ENCODE peak calls at places on chromosome 9, in ten cellular contexts. F is transverse colon, Z is OCI-LY7, P is heart left ventricle, E is A549, B is psoas muscle, C is tibial artery, I is HL-60, R is left lung, O is adrenal gland. T is an unnamed sample.

GRCh38 chr9:112754578-112754977 is 4.0 kb downstream of the SNX30 start:
- DNase-seq in I (no peak), F (no peak), O (no peak), R (no peak), Z (peak), P (no peak), E (no peak), C (no peak), B (no peak), T (no peak)

GRCh38 chr9:68501159-68501506 is 39.5 kb downstream of the TMEM252 start:
- DNase-seq in I (no peak), B (no peak), C (no peak), R (no peak), Z (no peak), P (no peak), F (no peak), E (no peak), O (no peak), T (no peak)

GRCh38 chr9:114207845-114208244 is 52.5 kb downstream of the COL27A1 start:
- DNase-seq in O (no peak), B (peak), I (no peak), P (no peak), R (no peak), E (no peak), F (no peak), Z (no peak), C (no peak), T (no peak)

GRCh38 chr9:82367016-82367415 is 378.4 kb downstream of the SPATA31D1 start:
- DNase-seq in E (no peak), O (no peak), B (no peak), I (no peak), C (no peak), Z (no peak), R (no peak), P (no peak), F (no peak), T (no peak)

GRCh38 chr9:32755730-32756129 is 27.6 kb upstream of the TMEM215 start:
- DNase-seq in F (no peak), I (no peak), E (no peak), R (no peak), B (no peak), P (no peak), O (no peak), Z (no peak), C (no peak), T (no peak)

GRCh38 chr9:70034292-70034711 is 9.3 kb upstream of the MAMDC2 start:
- DNase-seq in O (no peak), R (no peak), I (no peak), Z (no peak), F (no peak), E (no peak), P (no peak), B (no peak), C (no peak), T (no peak)

GRCh38 chr9:126474201-126474765 is 139.4 kb upstream of the LMX1B start:
- DNase-seq in C (no peak), Z (no peak), I (no peak), E (no peak), R (no peak), F (no peak), B (no peak), O (no peak), P (no peak), T (no peak)

GRCh38 chr9:114697951-114698351 is 16.0 kb upstream of the TEX48 start:
- DNase-seq in F (no peak), Z (no peak), O (no peak), C (no peak), I (no peak), B (no peak), R (no peak), E (no peak), P (no peak), T (no peak)

GRCh38 chr9:114969269-114969668 is 38.9 kb upstream of the TNFSF8 start:
- DNase-seq in I (no peak), R (no peak), O (no peak), C (no peak), Z (no peak), E (no peak), B (no peak), F (no peak), P (no peak), T (no peak)

GRCh38 chr9:79015951-79016350 is 555.8 kb upstream of the TLE4 start:
- DNase-seq in B (no peak), P (no peak), C (no peak), F (no peak), E (no peak), I (no peak), R (no peak), O (no peak), Z (no peak), T (no peak)

GRCh38 chr9:111483419-111483861 is 743 bp downstream of the ECPAS start:
- DNase-seq in Z (peak), C (peak), O (no peak), B (no peak), F (peak), P (peak), E (no peak), I (no peak), R (no peak), T (peak)

GRCh38 chr9:17462869-17463464 is 115.9 kb upstream of the SH3GL2 start:
- DNase-seq in C (no peak), P (no peak), Z (peak), B (no peak), F (peak), R (no peak), O (peak), E (peak), I (peak), T (no peak)

DNA sequence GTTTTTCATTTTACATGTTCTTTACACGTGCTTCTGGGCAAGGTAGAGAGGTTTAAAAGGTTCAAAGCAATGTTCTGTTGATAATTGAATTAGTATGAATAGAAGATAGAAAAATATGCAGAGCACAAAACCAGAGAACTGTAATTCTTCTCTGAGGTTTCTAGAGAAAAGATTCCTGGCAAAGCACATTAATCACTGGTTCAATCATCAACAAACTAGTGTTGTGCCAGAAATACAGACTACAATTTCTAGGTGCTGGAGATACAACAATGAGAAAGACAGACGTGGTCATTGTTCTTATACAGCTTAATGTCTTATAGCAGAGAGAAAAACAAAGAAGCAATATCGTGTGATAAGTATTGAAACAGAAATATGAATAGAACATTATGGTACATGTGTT is 25.5 kb downstream of the MEGF9 start:
- DNase-seq in E (no peak), O (no peak), Z (no peak), I (no peak), P (no peak), C (no peak), R (no peak), B (no peak), F (no peak), T (no peak)
- H3K27ac ChIP-seq in E (peak), O (no peak), Z (no peak), I (no peak), P (no peak), C (no peak), R (no peak), B (no peak), F (no peak), T (peak)

DNA sequence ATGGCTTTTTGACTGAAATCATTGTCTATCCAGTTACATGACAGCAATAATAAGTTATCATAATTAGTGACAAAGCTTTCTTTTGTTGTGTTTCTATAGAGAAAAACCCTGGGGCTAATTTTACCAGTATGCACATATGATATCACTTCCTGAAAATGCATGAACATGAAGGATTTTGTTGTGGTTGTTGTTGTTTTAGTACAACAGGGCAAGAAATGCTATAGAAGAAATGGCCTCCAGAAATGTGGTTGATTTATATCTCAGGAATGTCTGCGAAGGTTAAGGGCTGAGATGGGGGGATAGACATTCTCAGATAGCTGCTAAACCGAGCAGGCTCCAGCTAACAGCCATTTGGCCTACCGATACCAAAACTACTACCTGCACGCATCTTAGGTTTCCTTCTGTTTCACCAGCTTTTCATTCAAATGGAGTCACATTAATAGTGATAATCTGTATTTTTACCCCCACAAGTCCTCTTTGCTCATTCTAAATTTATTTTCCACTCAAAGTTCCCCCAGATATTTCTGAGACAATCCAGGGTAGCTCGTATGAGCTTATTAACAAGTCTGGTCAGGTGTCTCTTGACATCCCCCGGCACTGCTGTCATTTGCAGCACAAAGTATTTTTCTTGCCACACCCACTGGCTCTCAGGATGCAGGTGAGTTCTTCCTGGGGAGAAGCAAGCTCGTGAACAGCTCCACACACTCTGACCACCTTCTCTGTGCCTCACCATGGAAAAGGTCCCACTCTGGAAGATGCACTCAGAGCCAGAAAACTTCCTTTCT is 232.4 kb upstream of the GAS1 start:
- DNase-seq in P (no peak), Z (no peak), R (no peak), O (no peak), E (no peak), I (no peak), B (no peak), C (no peak), F (no peak), T (no peak)
- TF ChIP-seq CTCF in P (no peak), Z (no peak), R (no peak), O (no peak), E (no peak), I (no peak), B (no peak), C (no peak), F (no peak), T (no peak)

DNA sequence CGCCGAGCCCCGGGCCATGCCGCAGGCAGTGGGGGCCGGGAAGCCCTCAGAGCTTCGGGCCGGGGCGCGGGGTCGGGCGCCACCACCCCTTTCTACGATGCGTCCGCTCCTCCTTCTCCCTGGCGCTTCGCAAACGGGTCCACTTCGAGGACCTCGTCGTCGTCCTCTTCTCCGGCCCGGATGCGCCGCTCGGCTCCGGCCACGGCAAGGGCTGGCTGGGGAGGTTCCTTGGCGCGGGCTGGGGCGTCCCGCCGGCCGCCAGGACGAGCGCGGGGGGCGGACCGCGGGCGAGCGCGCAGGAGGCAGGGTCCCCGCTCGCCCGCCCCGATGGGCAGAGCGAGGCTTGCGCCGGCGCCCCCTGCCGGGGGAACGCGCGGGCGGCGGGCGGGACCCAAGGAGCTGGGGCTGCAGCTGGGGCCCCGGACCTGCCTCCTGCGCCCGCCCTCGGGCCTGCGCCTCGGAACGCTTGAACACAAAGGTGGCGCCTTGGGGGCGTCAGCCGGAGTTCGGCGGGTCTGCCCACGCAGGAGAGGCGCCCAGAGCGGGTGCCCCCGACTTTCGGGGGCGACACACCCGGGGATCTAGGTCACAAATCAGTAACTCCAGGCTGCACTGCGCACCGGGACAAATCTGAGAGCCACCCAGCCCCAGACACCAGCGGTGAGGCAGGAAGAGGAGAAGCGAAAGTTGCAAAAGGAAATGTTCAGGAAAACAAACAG is at the start of gene ROR2:
- DNase-seq in I (peak), E (peak), B (peak), O (peak), F (peak), R (peak), P (peak), C (peak), Z (no peak), T (no peak)
- H3K27ac ChIP-seq in I (no peak), E (no peak), B (no peak), O (peak), F (peak), R (peak), P (no peak), C (no peak), Z (no peak), T (no peak)

GRCh38 chr9:6911901-6912650 is 154.3 kb downstream of the KDM4C start:
- DNase-seq in F (no peak), I (no peak), R (no peak), O (no peak), C (no peak), B (no peak), E (no peak), Z (peak), P (no peak), T (no peak)

GRCh38 chr9:6909186-6909585 is 151.4 kb downstream of the KDM4C start:
- DNase-seq in O (no peak), P (no peak), C (no peak), I (no peak), F (no peak), E (no peak), B (no peak), Z (no peak), R (no peak), T (no peak)

GRCh38 chr9:6907772-6908381 is 150.1 kb downstream of the KDM4C start:
- DNase-seq in O (no peak), R (no peak), F (no peak), E (peak), C (no peak), Z (no peak), P (no peak), I (no peak), B (no peak), T (no peak)

GRCh38 chr9:6910497-6910896 is 152.7 kb downstream of the KDM4C start:
- DNase-seq in O (no peak), E (no peak), F (no peak), C (no peak), R (no peak), I (no peak), Z (no peak), B (no peak), P (no peak), T (no peak)

DNA sequence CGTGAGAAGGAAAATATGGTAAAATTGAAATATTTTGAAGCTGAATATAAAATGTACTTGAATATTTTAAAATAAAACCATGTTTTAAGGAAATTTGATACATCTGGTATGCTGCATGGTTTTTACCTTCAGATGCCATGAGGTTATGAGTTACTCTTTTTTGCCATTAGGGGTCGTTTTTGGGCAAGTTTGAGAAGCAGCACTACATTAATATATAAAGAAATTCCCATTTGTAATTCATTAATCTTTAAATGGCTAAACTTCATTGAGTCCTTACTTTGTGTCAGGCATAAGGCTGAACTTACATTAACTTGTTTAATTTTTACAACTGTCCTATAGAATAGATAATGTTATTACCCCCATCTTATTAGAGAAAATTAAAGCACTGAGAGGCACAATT is 152.3 kb downstream of the KDM4C start:
- DNase-seq in Z (peak), E (peak), O (no peak), F (no peak), B (no peak), R (no peak), I (no peak), C (no peak), P (no peak), T (no peak)
- TF ChIP-seq CTCF in Z (peak), E (peak), O (peak), F (no peak), B (peak), R (no peak), I (no peak), C (peak), P (peak), T (peak)

GRCh38 chr9:27145143-27145542 is 36.1 kb downstream of the TEK start:
- DNase-seq in I (no peak), E (no peak), O (no peak), P (no peak), F (no peak), R (no peak), Z (no peak), B (no peak), C (no peak), T (no peak)
- H3K27ac ChIP-seq in I (no peak), E (no peak), O (no peak), P (no peak), F (no peak), R (no peak), Z (no peak), B (no peak), C (no peak), T (no peak)

DNA sequence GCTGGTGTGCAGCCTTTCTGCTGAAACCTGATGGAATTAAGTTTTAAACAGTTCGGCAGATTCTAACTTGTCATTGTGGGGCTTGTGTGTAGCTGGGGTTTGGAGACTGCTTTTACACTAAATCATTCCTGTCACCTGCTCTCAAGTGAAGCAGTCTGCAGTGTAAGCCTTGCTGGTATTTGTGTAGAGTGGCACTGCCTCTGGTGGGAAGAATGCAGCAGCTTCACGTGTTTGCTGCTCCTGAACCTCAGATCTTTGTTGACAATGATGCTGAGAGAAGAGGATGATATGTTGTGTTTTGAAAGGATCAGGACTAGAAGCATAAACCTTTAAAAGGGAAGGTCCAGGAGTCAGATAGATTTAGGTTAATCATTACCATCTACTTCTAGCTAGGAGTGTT is 88.1 kb downstream of the KDM4C start:
- DNase-seq in C (no peak), E (peak), R (no peak), P (no peak), O (no peak), B (no peak), Z (no peak), I (no peak), F (no peak), T (no peak)
- TF ChIP-seq CTCF in C (no peak), E (peak), R (no peak), P (peak), O (peak), B (peak), Z (no peak), I (no peak), F (no peak), T (no peak)

GRCh38 chr9:98251554-98251953 is 3.9 kb downstream of the TBC1D2 start:
- DNase-seq in P (no peak), O (no peak), R (no peak), B (no peak), E (peak), C (no peak), F (no peak), Z (no peak), I (no peak), T (no peak)
- H3K27ac ChIP-seq in P (no peak), O (no peak), R (peak), B (no peak), E (peak), C (no peak), F (no peak), Z (no peak), I (peak), T (peak)

GRCh38 chr9:89073397-89073796 is 82.1 kb downstream of the S1PR3 start:
- DNase-seq in F (no peak), C (no peak), P (no peak), O (no peak), R (no peak), I (no peak), Z (no peak), E (no peak), B (no peak), T (no peak)
- TF ChIP-seq CTCF in F (no peak), C (no peak), P (no peak), O (no peak), R (no peak), I (no peak), Z (no peak), E (no peak), B (no peak), T (no peak)